ENCODE peak calls at places on chromosomes 11 and 22, in six cellular contexts. Q, L, Y, A, I and U are unnamed samples.

GRCh38 chr11:121839821-121840220 is 276.2 kb downstream of the BLID start:
- DNase-seq in Q (no peak), A (no peak), I (peak; percentile 36), L (no peak), Y (no peak), U (no peak)

GRCh38 chr11:17786824-17787525 is 52.4 kb downstream of the KCNC1 start:
- DNase-seq in I (peak; percentile 58), A (no peak), L (no peak), Y (no peak), Q (no peak), U (no peak)

GRCh38 chr22:40263191-40263590 is 83.1 kb upstream of the ADSL start:
- DNase-seq in Y (no peak), I (peak; percentile 65), L (no peak), A (no peak), Q (no peak), U (no peak)

GRCh38 chr11:76672431-76673163 is 2.0 kb upstream of the LRRC32 start:
- DNase-seq in A (no peak), Y (no peak), Q (peak; percentile 56), L (no peak), I (no peak), U (no peak)

GRCh38 chr22:30675436-30675835 is 7.8 kb upstream of the DUSP18 start:
- DNase-seq in I (no peak), L (no peak), Y (no peak), A (no peak), Q (no peak), U (no peak)

GRCh38 chr11:121236115-121237001 is 56.2 kb upstream of the SC5D start:
- DNase-seq in Y (no peak), L (no peak), I (peak; percentile 15), Q (no peak), A (no peak), U (no peak)

GRCh38 chr11:59106363-59107336 is at the start of gene FAM111B:
- DNase-seq in I (peak; percentile 91), A (peak; percentile 35), L (peak; percentile 93), Q (peak; percentile 88), Y (peak; percentile 91), U (peak; percentile 65)

GRCh38 chr22:43185860-43186261 is 1.1 kb downstream of the TTLL12 start:
- DNase-seq in I (peak; percentile 29), L (peak; percentile 76), Y (peak; percentile 79), A (no peak), Q (peak; percentile 73), U (no peak)

GRCh38 chr11:61609000-61609969 is 28.4 kb upstream of the SYT7 start:
- DNase-seq in Q (peak; percentile 80), Y (no peak), L (peak; percentile 86), A (no peak), I (no peak), U (no peak)

GRCh38 chr11:60872124-60872951 is 5.0 kb downstream of the ZP1 start:
- DNase-seq in Q (no peak), A (no peak), L (peak; percentile 37), I (peak; percentile 75), Y (peak; percentile 43), U (no peak)

GRCh38 chr11:134154441-134154840 is 69.3 kb downstream of the NCAPD3 start:
- DNase-seq in Q (peak; percentile 46), A (no peak), Y (no peak), I (no peak), L (no peak), U (no peak)

GRCh38 chr11:20854214-20854613 is 184.8 kb downstream of the NELL1 start:
- DNase-seq in L (no peak), Y (no peak), A (no peak), Q (no peak), I (no peak), U (no peak)

GRCh38 chr22:24736526-24737050 is 37.9 kb downstream of the PIWIL3 start:
- DNase-seq in I (no peak), Q (no peak), Y (no peak), A (no peak), L (no peak), U (no peak)

GRCh38 chr11:7353100-7353499 is 101.4 kb downstream of the SYT9 start:
- DNase-seq in I (peak; percentile 33), Q (no peak), Y (peak; percentile 3), A (no peak), L (peak; percentile 23), U (peak; percentile 3)

GRCh38 chr11:84817998-84818397 is 809.1 kb downstream of the DLG2 start:
- DNase-seq in I (peak; percentile 52), Y (no peak), A (no peak), Q (no peak), L (no peak), U (no peak)

GRCh38 chr22:30325724-30326703 is 727 bp downstream of the TBC1D10A start:
- DNase-seq in Q (peak; percentile 72), A (no peak), Y (peak; percentile 41), I (no peak), L (peak; percentile 58), U (no peak)

GRCh38 chr11:74011360-74012071 is 2.6 kb upstream of the UCP3 start:
- DNase-seq in Y (no peak), Q (no peak), A (no peak), L (no peak), I (peak; percentile 29), U (no peak)

GRCh38 chr11:19819148-19819547 is 106.5 kb downstream of the NAV2 start:
- DNase-seq in L (no peak), Y (no peak), I (no peak), Q (no peak), A (no peak), U (no peak)

GRCh38 chr22:42946551-42947198 is 68.3 kb downstream of the PACSIN2 start:
- DNase-seq in Q (no peak), I (no peak), Y (no peak), L (no peak), A (no peak), U (no peak)

GRCh38 chr11:1869427-1870325 is 16.8 kb downstream of the LSP1 start:
- DNase-seq in Q (peak; percentile 35), I (peak; percentile 24), A (no peak), L (no peak), Y (no peak), U (no peak)

GRCh38 chr11:98979212-98979611 is 41.5 kb upstream of the CNTN5 start:
- DNase-seq in Y (no peak), Q (no peak), I (no peak), A (no peak), L (no peak), U (no peak)

GRCh38 chr22:24431309-24432034 is 4.1 kb downstream of the ADORA2A start:
- DNase-seq in Q (no peak), L (no peak), I (no peak), Y (no peak), A (no peak), U (no peak)

GRCh38 chr22:50469377-50470305 is 5.2 kb downstream of the SBF1 start:
- DNase-seq in Y (peak; percentile 80), L (peak; percentile 95), A (no peak), I (no peak), Q (peak; percentile 93), U (no peak)

GRCh38 chr11:5626191-5626590 is 1.4 kb downstream of the TRIM34 start:
- DNase-seq in A (no peak), Y (no peak), I (peak; percentile 34), L (no peak), Q (no peak), U (no peak)

GRCh38 chr11:86671386-86672006 is 920 bp downstream of the ME3 start:
- DNase-seq in Q (peak; percentile 85), L (peak; percentile 88), Y (peak; percentile 58), I (peak; percentile 34), A (no peak), U (peak; percentile 14)

GRCh38 chr11:128451651-128452470 is 135.5 kb downstream of the ETS1 start:
- DNase-seq in Q (peak; percentile 67), I (peak; percentile 80), L (peak; percentile 63), A (no peak), Y (peak; percentile 74), U (peak; percentile 61)

GRCh38 chr11:61141601-61142028 is 19.6 kb downstream of the VPS37C start:
- DNase-seq in A (no peak), L (peak; percentile 96), Y (peak; percentile 71), Q (peak; percentile 95), I (no peak), U (no peak)

GRCh38 chr11:128389461-128389976 is 197.8 kb downstream of the ETS1 start:
- DNase-seq in Y (no peak), I (no peak), L (no peak), A (no peak), Q (no peak), U (peak; percentile 33)

DNA sequence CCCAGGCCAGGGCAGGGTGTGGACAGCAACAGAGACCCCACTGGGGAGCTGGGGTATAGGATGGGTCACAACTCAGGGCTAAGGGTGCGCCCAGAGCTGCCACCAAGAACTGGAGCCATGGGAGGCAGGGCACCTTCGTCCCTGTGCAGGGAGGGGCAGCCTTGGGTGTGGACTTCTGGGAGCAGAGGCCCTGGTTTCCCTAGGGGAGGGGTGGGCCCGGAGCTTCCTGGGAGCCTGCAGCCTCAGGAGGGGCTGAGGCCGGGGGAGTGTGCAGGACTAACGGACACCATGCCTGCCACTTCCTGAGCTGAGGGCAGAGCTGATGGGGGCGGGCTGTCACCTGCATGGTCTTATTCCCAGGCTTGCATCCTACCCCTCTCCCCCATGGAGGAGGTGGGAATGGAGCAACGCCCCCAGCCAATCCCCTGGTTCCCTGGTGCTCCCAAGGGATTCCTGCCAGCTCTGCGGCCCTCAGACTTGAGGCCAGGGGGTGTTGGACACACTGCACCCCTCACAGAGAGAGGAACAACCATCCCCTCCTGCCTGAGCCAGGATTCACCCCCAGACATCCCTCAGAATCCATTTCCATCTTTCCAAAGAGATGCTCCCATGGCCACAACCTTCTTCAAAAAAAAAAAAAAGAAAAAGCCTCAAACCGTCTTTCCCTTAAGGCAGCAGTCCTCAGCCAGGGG is 225.7 kb downstream of the CTTN start:
- DNase-seq in Y (no peak), L (peak; percentile 70), A (no peak), I (no peak), Q (peak; percentile 73), U (no peak)
- TF ChIP-seq CTCF in Y (no peak), L (no peak), A (no peak), I (no peak), Q (no peak), U (no peak)

GRCh38 chr22:26806445-26807170 is 149.2 kb downstream of the MIAT start:
- DNase-seq in Y (no peak), Q (no peak), I (no peak), L (no peak), A (no peak), U (no peak)
- TF ChIP-seq CTCF in Y (no peak), Q (no peak), I (no peak), L (no peak), A (no peak), U (no peak)

DNA sequence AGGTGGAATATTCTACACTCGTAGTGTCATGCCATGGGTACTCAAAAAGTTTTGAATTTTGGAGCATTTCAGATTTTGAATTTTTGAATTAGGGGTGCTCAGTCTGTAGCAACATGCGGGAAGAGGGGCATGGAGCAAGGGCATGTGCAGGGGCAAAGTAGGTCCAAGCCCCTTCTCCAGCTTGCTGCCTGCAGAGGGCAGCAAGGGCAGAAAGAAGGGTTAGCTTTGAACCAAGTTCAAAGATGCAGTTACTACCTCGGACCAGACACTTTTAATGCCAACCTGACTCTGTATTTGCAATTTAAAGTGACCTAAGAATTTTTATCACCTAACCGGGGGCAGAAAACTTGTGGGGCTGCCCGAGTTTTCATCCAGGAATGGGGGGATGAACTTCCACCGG is 68.2 kb downstream of the CD82 start:
- DNase-seq in Y (no peak), A (no peak), L (no peak), Q (no peak), I (no peak), U (no peak)
- TF ChIP-seq CTCF in Y (no peak), A (no peak), L (no peak), Q (no peak), I (peak; percentile 21), U (no peak)

GRCh38 chr11:114566273-114566672 is 6.6 kb upstream of the NXPE1 start:
- DNase-seq in I (no peak), Q (no peak), A (no peak), Y (no peak), L (no peak), U (no peak)

GRCh38 chr11:114569781-114570180 is 10.1 kb upstream of the NXPE1 start:
- DNase-seq in A (no peak), L (no peak), Y (no peak), Q (no peak), I (no peak), U (no peak)

GRCh38 chr11:114571712-114572111 is 12.0 kb upstream of the NXPE1 start:
- DNase-seq in Y (no peak), A (no peak), Q (no peak), L (no peak), I (no peak), U (no peak)
- TF ChIP-seq CTCF in Y (no peak), A (no peak), Q (no peak), L (no peak), I (no peak), U (no peak)